ENCODE peak calls at places on chromosomes 5 and 9, in nine cellular contexts. One of them, this sample, is unnamed.
A peak's percentile ranks its signal among the peaks of the same experiment; 100 is the strongest.

GRCh38 chr5:61637566-61637965 is 305.5 kb downstream of the ZSWIM6 start:
- DNase-seq in AML-193: no peak
- DNase-seq in A549: no peak
- DNase-seq in amniotic stem cell: no peak
- DNase-seq in RWPE1: no peak
- DNase-seq in COR-L47: no peak
- DNase-seq in HEK293T: no peak
- DNase-seq in type B pancreatic cell: no peak
- DNase-seq in T47D: peak; percentile 28
- DNase-seq in this sample: peak; percentile 31

GRCh38 chr5:93053825-93054224 is 527.2 kb downstream of the NR2F1-AS1 start:
- DNase-seq in AML-193: no peak
- DNase-seq in A549: peak; percentile 47
- DNase-seq in amniotic stem cell: no peak
- DNase-seq in RWPE1: no peak
- DNase-seq in COR-L47: no peak
- DNase-seq in HEK293T: no peak
- DNase-seq in type B pancreatic cell: no peak
- DNase-seq in T47D: no peak
- DNase-seq in this sample: peak; percentile 55

GRCh38 chr9:16307626-16308195 is 562.8 kb downstream of the BNC2 start:
- DNase-seq in AML-193: no peak
- DNase-seq in A549: peak; percentile 53
- DNase-seq in amniotic stem cell: no peak
- DNase-seq in RWPE1: no peak
- DNase-seq in COR-L47: no peak
- DNase-seq in HEK293T: no peak
- DNase-seq in type B pancreatic cell: no peak
- DNase-seq in T47D: no peak
- DNase-seq in this sample: no peak

GRCh38 chr5:143399616-143400540 is 3.6 kb downstream of the NR3C1 start:
- DNase-seq in AML-193: no peak
- DNase-seq in A549: no peak
- DNase-seq in amniotic stem cell: no peak
- DNase-seq in RWPE1: no peak
- DNase-seq in COR-L47: no peak
- DNase-seq in HEK293T: no peak
- DNase-seq in type B pancreatic cell: no peak
- DNase-seq in T47D: peak; percentile 9
- DNase-seq in this sample: no peak

GRCh38 chr5:3276891-3277290 is 318.7 kb upstream of the IRX1 start:
- DNase-seq in AML-193: no peak
- DNase-seq in A549: no peak
- DNase-seq in amniotic stem cell: no peak
- DNase-seq in RWPE1: no peak
- DNase-seq in COR-L47: no peak
- DNase-seq in HEK293T: no peak
- DNase-seq in type B pancreatic cell: no peak
- DNase-seq in T47D: no peak
- DNase-seq in this sample: no peak

GRCh38 chr5:39599721-39600431 is 175.1 kb upstream of the DAB2 start:
- DNase-seq in AML-193: peak; percentile 63
- DNase-seq in A549: peak; percentile 67
- DNase-seq in amniotic stem cell: no peak
- DNase-seq in RWPE1: peak; percentile 20
- DNase-seq in COR-L47: no peak
- DNase-seq in HEK293T: no peak
- DNase-seq in type B pancreatic cell: no peak
- DNase-seq in T47D: peak; percentile 46
- DNase-seq in this sample: peak; percentile 84

GRCh38 chr5:19564036-19564435 is 424.0 kb downstream of the CDH18 start:
- DNase-seq in AML-193: no peak
- DNase-seq in A549: no peak
- DNase-seq in amniotic stem cell: no peak
- DNase-seq in RWPE1: no peak
- DNase-seq in COR-L47: peak; percentile 25
- DNase-seq in HEK293T: no peak
- DNase-seq in type B pancreatic cell: no peak
- DNase-seq in T47D: no peak
- DNase-seq in this sample: no peak

GRCh38 chr5:125199968-125200841 is 453.8 kb upstream of the ZNF608 start:
- DNase-seq in AML-193: no peak
- DNase-seq in A549: no peak
- DNase-seq in amniotic stem cell: no peak
- DNase-seq in RWPE1: no peak
- DNase-seq in COR-L47: peak; percentile 51
- DNase-seq in HEK293T: peak; percentile 23
- DNase-seq in type B pancreatic cell: no peak
- DNase-seq in T47D: no peak
- DNase-seq in this sample: no peak

GRCh38 chr5:112109331-112109993 is 309.6 kb downstream of the EPB41L4A start:
- DNase-seq in AML-193: peak; percentile 26
- DNase-seq in A549: peak; percentile 9
- DNase-seq in amniotic stem cell: no peak
- DNase-seq in RWPE1: peak; percentile 56
- DNase-seq in COR-L47: no peak
- DNase-seq in HEK293T: no peak
- DNase-seq in type B pancreatic cell: no peak
- DNase-seq in T47D: peak; percentile 23
- DNase-seq in this sample: peak; percentile 71

GRCh38 chr5:80156156-80156555 is 99.7 kb downstream of the SERINC5 start:
- DNase-seq in AML-193: no peak
- DNase-seq in A549: no peak
- DNase-seq in amniotic stem cell: no peak
- DNase-seq in RWPE1: no peak
- DNase-seq in COR-L47: no peak
- DNase-seq in HEK293T: no peak
- DNase-seq in type B pancreatic cell: no peak
- DNase-seq in T47D: no peak
- DNase-seq in this sample: no peak